ENCODE peak calls at places on chromosomes 3 and 15, in seven cellular contexts. One of them, this sample, is unnamed.

GRCh38 chr15:92733090-92733933 is 77.7 kb upstream of the FAM174B start:
- DNase-seq in NCI-H460: no peak
- DNase-seq in H1: no peak
- DNase-seq in H9: no peak
- DNase-seq in CD8-positive, alpha-beta T cell: no peak
- DNase-seq in NCI-H226: no peak
- DNase-seq in NCI-H526 treated with DMSO at 0.1 percent for 48 hours: no peak
- DNase-seq in this sample: no peak

GRCh38 chr3:11764931-11765363 is 81.7 kb downstream of the TAMM41 start:
- DNase-seq in NCI-H226: peak; percentile 83
- DNase-seq in CD8-positive, alpha-beta T cell: no peak
- DNase-seq in H1: no peak
- DNase-seq in NCI-H460: no peak
- DNase-seq in H9: no peak
- DNase-seq in NCI-H526 treated with DMSO at 0.1 percent for 48 hours: no peak
- DNase-seq in this sample: no peak

GRCh38 chr3:38482951-38483350 is 13.2 kb upstream of the EXOG start:
- DNase-seq in NCI-H226: no peak
- DNase-seq in NCI-H526 treated with DMSO at 0.1 percent for 48 hours: no peak
- DNase-seq in NCI-H460: no peak
- DNase-seq in H9: no peak
- DNase-seq in CD8-positive, alpha-beta T cell: no peak
- DNase-seq in H1: no peak
- DNase-seq in this sample: no peak

GRCh38 chr15:63474810-63475316 is 29.5 kb upstream of the USP3 start:
- DNase-seq in NCI-H226: no peak
- DNase-seq in H1: no peak
- DNase-seq in CD8-positive, alpha-beta T cell: no peak
- DNase-seq in NCI-H526 treated with DMSO at 0.1 percent for 48 hours: no peak
- DNase-seq in H9: no peak
- DNase-seq in NCI-H460: no peak
- DNase-seq in this sample: no peak

GRCh38 chr3:187925326-187925725 is 180.1 kb upstream of the BCL6 start:
- DNase-seq in H1: no peak
- DNase-seq in CD8-positive, alpha-beta T cell: no peak
- DNase-seq in NCI-H460: no peak
- DNase-seq in H9: no peak
- DNase-seq in NCI-H226: peak; percentile 63
- DNase-seq in NCI-H526 treated with DMSO at 0.1 percent for 48 hours: no peak
- DNase-seq in this sample: no peak

GRCh38 chr3:184601576-184602405 is 40.2 kb downstream of the EPHB3 start:
- DNase-seq in CD8-positive, alpha-beta T cell: no peak
- DNase-seq in NCI-H460: no peak
- DNase-seq in NCI-H226: no peak
- DNase-seq in H1: no peak
- DNase-seq in H9: no peak
- DNase-seq in NCI-H526 treated with DMSO at 0.1 percent for 48 hours: no peak
- DNase-seq in this sample: no peak

GRCh38 chr15:77503764-77504163 is 83.1 kb downstream of the HMG20A start:
- DNase-seq in NCI-H526 treated with DMSO at 0.1 percent for 48 hours: no peak
- DNase-seq in H1: no peak
- DNase-seq in CD8-positive, alpha-beta T cell: no peak
- DNase-seq in H9: no peak
- DNase-seq in NCI-H226: no peak
- DNase-seq in NCI-H460: no peak
- DNase-seq in this sample: no peak

GRCh38 chr3:152258448-152259302 is 10.1 kb upstream of the MBNL1 start:
- DNase-seq in H1: no peak
- DNase-seq in NCI-H526 treated with DMSO at 0.1 percent for 48 hours: no peak
- DNase-seq in NCI-H226: peak; percentile 97
- DNase-seq in NCI-H460: peak; percentile 72
- DNase-seq in H9: no peak
- DNase-seq in CD8-positive, alpha-beta T cell: no peak
- DNase-seq in this sample: no peak

GRCh38 chr3:59423707-59424106 is 373.9 kb upstream of the CFAP20DC start:
- DNase-seq in NCI-H526 treated with DMSO at 0.1 percent for 48 hours: no peak
- DNase-seq in NCI-H226: no peak
- DNase-seq in H9: no peak
- DNase-seq in NCI-H460: no peak
- DNase-seq in CD8-positive, alpha-beta T cell: no peak
- DNase-seq in H1: no peak
- DNase-seq in this sample: no peak

GRCh38 chr3:186097663-186098451 is 11.0 kb downstream of the ETV5 start:
- DNase-seq in H9: peak; percentile 89
- DNase-seq in NCI-H526 treated with DMSO at 0.1 percent for 48 hours: peak; percentile 80
- DNase-seq in NCI-H460: peak; percentile 26
- DNase-seq in NCI-H226: no peak
- DNase-seq in H1: no peak
- DNase-seq in CD8-positive, alpha-beta T cell: no peak
- DNase-seq in this sample: peak; percentile 75

GRCh38 chr3:148006508-148006907 is 597.3 kb downstream of the ZIC1 start:
- DNase-seq in NCI-H226: peak; percentile 64
- DNase-seq in H9: no peak
- DNase-seq in NCI-H460: no peak
- DNase-seq in CD8-positive, alpha-beta T cell: no peak
- DNase-seq in H1: no peak
- DNase-seq in NCI-H526 treated with DMSO at 0.1 percent for 48 hours: no peak
- DNase-seq in this sample: no peak

GRCh38 chr15:74311734-74312444 is 55.6 kb downstream of the CYP11A1 start:
- DNase-seq in NCI-H460: peak; percentile 13
- DNase-seq in H1: no peak
- DNase-seq in NCI-H526 treated with DMSO at 0.1 percent for 48 hours: no peak
- DNase-seq in NCI-H226: no peak
- DNase-seq in CD8-positive, alpha-beta T cell: no peak
- DNase-seq in H9: peak; percentile 66
- DNase-seq in this sample: peak; percentile 49

GRCh38 chr15:23052522-23052921 is 13.2 kb upstream of the TUBGCP5 start:
- DNase-seq in H9: no peak
- DNase-seq in NCI-H526 treated with DMSO at 0.1 percent for 48 hours: no peak
- DNase-seq in NCI-H460: no peak
- DNase-seq in CD8-positive, alpha-beta T cell: no peak
- DNase-seq in H1: no peak
- DNase-seq in NCI-H226: no peak
- DNase-seq in this sample: no peak

GRCh38 chr3:83193526-83193925 is 1432.1 kb upstream of the GBE1 start:
- DNase-seq in H1: no peak
- DNase-seq in H9: no peak
- DNase-seq in CD8-positive, alpha-beta T cell: no peak
- DNase-seq in NCI-H526 treated with DMSO at 0.1 percent for 48 hours: no peak
- DNase-seq in NCI-H460: no peak
- DNase-seq in NCI-H226: no peak
- DNase-seq in this sample: no peak

GRCh38 chr15:31327674-31328424 is 1.2 kb downstream of the KLF13 start:
- DNase-seq in NCI-H526 treated with DMSO at 0.1 percent for 48 hours: peak; percentile 29
- DNase-seq in H9: no peak
- DNase-seq in NCI-H226: peak; percentile 19
- DNase-seq in H1: no peak
- DNase-seq in CD8-positive, alpha-beta T cell: peak; percentile 85
- DNase-seq in NCI-H460: peak; percentile 26
- DNase-seq in this sample: no peak

GRCh38 chr3:64908292-64908691 is 220.5 kb upstream of the ADAMTS9 start:
- DNase-seq in NCI-H526 treated with DMSO at 0.1 percent for 48 hours: no peak
- DNase-seq in H9: no peak
- DNase-seq in NCI-H226: peak; percentile 10
- DNase-seq in H1: no peak
- DNase-seq in CD8-positive, alpha-beta T cell: no peak
- DNase-seq in NCI-H460: no peak
- DNase-seq in this sample: no peak

GRCh38 chr15:73286356-73286755 is 82.4 kb downstream of the HCN4 start:
- DNase-seq in CD8-positive, alpha-beta T cell: no peak
- DNase-seq in NCI-H226: no peak
- DNase-seq in NCI-H460: no peak
- DNase-seq in H9: no peak
- DNase-seq in H1: no peak
- DNase-seq in NCI-H526 treated with DMSO at 0.1 percent for 48 hours: no peak
- DNase-seq in this sample: no peak

GRCh38 chr3:79161941-79162340 is 605.9 kb downstream of the ROBO1 start:
- DNase-seq in CD8-positive, alpha-beta T cell: no peak
- DNase-seq in H1: no peak
- DNase-seq in H9: no peak
- DNase-seq in NCI-H526 treated with DMSO at 0.1 percent for 48 hours: no peak
- DNase-seq in NCI-H460: no peak
- DNase-seq in NCI-H226: no peak
- DNase-seq in this sample: no peak

GRCh38 chr3:122572940-122573412 is 4.5 kb upstream of the PARP15 start:
- DNase-seq in CD8-positive, alpha-beta T cell: peak; percentile 54
- DNase-seq in NCI-H526 treated with DMSO at 0.1 percent for 48 hours: no peak
- DNase-seq in NCI-H226: peak; percentile 76
- DNase-seq in H1: peak; percentile 15
- DNase-seq in H9: peak; percentile 67
- DNase-seq in NCI-H460: no peak
- DNase-seq in this sample: no peak

GRCh38 chr3:85838921-85839320 is 880.1 kb downstream of the CADM2 start:
- DNase-seq in NCI-H460: no peak
- DNase-seq in CD8-positive, alpha-beta T cell: no peak
- DNase-seq in H9: no peak
- DNase-seq in H1: no peak
- DNase-seq in NCI-H526 treated with DMSO at 0.1 percent for 48 hours: peak; percentile 18
- DNase-seq in NCI-H226: no peak
- DNase-seq in this sample: no peak

GRCh38 chr15:72487070-72487797 is 13.1 kb downstream of the ARIH1 start:
- DNase-seq in NCI-H526 treated with DMSO at 0.1 percent for 48 hours: no peak
- DNase-seq in CD8-positive, alpha-beta T cell: no peak
- DNase-seq in H1: no peak
- DNase-seq in NCI-H460: no peak
- DNase-seq in NCI-H226: peak; percentile 41
- DNase-seq in H9: no peak
- DNase-seq in this sample: no peak

GRCh38 chr15:43285609-43286037 is 18.9 kb upstream of the TGM5 start:
- DNase-seq in NCI-H226: no peak
- DNase-seq in H1: no peak
- DNase-seq in NCI-H526 treated with DMSO at 0.1 percent for 48 hours: peak; percentile 55
- DNase-seq in NCI-H460: peak; percentile 72
- DNase-seq in H9: no peak
- DNase-seq in CD8-positive, alpha-beta T cell: peak; percentile 63
- DNase-seq in this sample: peak; percentile 21

GRCh38 chr3:154242766-154243165 is 81.5 kb downstream of the DHX36 start:
- DNase-seq in CD8-positive, alpha-beta T cell: no peak
- DNase-seq in H1: peak; percentile 31
- DNase-seq in NCI-H226: no peak
- DNase-seq in NCI-H460: no peak
- DNase-seq in H9: peak; percentile 57
- DNase-seq in NCI-H526 treated with DMSO at 0.1 percent for 48 hours: no peak
- DNase-seq in this sample: no peak

GRCh38 chr3:13667330-13667729 is 118.4 kb downstream of the FBLN2 start:
- DNase-seq in NCI-H460: no peak
- DNase-seq in H1: no peak
- DNase-seq in NCI-H526 treated with DMSO at 0.1 percent for 48 hours: no peak
- DNase-seq in CD8-positive, alpha-beta T cell: no peak
- DNase-seq in H9: no peak
- DNase-seq in NCI-H226: peak; percentile 22
- DNase-seq in this sample: no peak

GRCh38 chr3:147419062-147419701 is 10.0 kb downstream of the ZIC1 start:
- DNase-seq in NCI-H460: no peak
- DNase-seq in NCI-H226: no peak
- DNase-seq in H1: peak; percentile 92
- DNase-seq in H9: peak; percentile 94
- DNase-seq in NCI-H526 treated with DMSO at 0.1 percent for 48 hours: no peak
- DNase-seq in CD8-positive, alpha-beta T cell: no peak
- DNase-seq in this sample: peak; percentile 3

GRCh38 chr3:21392521-21392920 is 358.5 kb downstream of the ZNF385D start:
- DNase-seq in H9: no peak
- DNase-seq in NCI-H460: no peak
- DNase-seq in NCI-H226: peak; percentile 32
- DNase-seq in NCI-H526 treated with DMSO at 0.1 percent for 48 hours: no peak
- DNase-seq in H1: no peak
- DNase-seq in CD8-positive, alpha-beta T cell: no peak
- DNase-seq in this sample: no peak